ENCODE peak calls at places on chromosomes 13 and 19, in six cellular contexts. B is AG04450; W is HS-27A; C is heart right ventricle; D is mammary epithelial cell; S is CD8-positive, alpha-beta memory T cell. Y is an unnamed sample.

GRCh38 chr13:67204731-67205130 is 25.4 kb downstream of the PCDH9 start:
- DNase-seq in B (no peak), W (no peak), C (no peak), D (no peak), S (no peak), Y (no peak)

GRCh38 chr19:3516675-3517207 is 10.6 kb downstream of the FZR1 start:
- DNase-seq in B (no peak), W (no peak), C (no peak), D (no peak), S (peak; percentile 77), Y (no peak)

GRCh38 chr19:4089400-4089908 is 22.8 kb upstream of the ZBTB7A start:
- DNase-seq in B (no peak), W (no peak), C (peak; percentile 48), D (no peak), S (peak; percentile 74), Y (no peak)

GRCh38 chr19:3396881-3397265 is 30.5 kb downstream of the NFIC start:
- DNase-seq in B (no peak), W (no peak), C (no peak), D (no peak), S (no peak), Y (no peak)

GRCh38 chr19:2629491-2630351 is 72.8 kb downstream of the GNG7 start:
- DNase-seq in B (no peak), W (no peak), C (no peak), D (no peak), S (no peak), Y (no peak)

GRCh38 chr19:41904118-41904870 is 21.3 kb downstream of the ARHGEF1 start:
- DNase-seq in B (no peak), W (no peak), C (no peak), D (no peak), S (no peak), Y (peak; percentile 92)

GRCh38 chr13:66992183-66992582 is 238.0 kb downstream of the PCDH9 start:
- DNase-seq in B (no peak), W (peak; percentile 7), C (no peak), D (peak; percentile 66), S (no peak), Y (no peak)

GRCh38 chr13:103188688-103189326 is 122.6 kb upstream of the SLC10A2 start:
- DNase-seq in B (no peak), W (no peak), C (no peak), D (peak; percentile 23), S (no peak), Y (no peak)